ENCODE peak calls at places on chromosomes 5 and 9, in nine cellular contexts. R, K, S, M, J, A, Q, G and U are unnamed samples. For H3K36me3, the result is how much of the 10 kb centered on the place peaks cover.

GRCh38 chr9:127307802-127308201 is 43.2 kb downstream of the GARNL3 start:
- DNase-seq in A (no peak), G (no peak), R (no peak), K (no peak), Q (no peak), J (no peak), S (no peak), M (no peak), U (no peak)

GRCh38 chr9:127451681-127452480 is 571 bp downstream of the LRSAM1 start:
- DNase-seq in K (peak), J (peak), G (peak), R (peak), M (peak), A (peak), S (peak), Q (peak), U (peak)

GRCh38 chr9:136497916-136498695 is 15.3 kb upstream of the SEC16A start:
- DNase-seq in M (no peak), G (no peak), Q (no peak), A (no peak), J (no peak), R (no peak), S (no peak), K (no peak), U (no peak)

GRCh38 chr5:3197699-3198098 is 397.9 kb upstream of the IRX1 start:
- DNase-seq in Q (no peak), J (no peak), M (no peak), R (no peak), S (no peak), K (no peak), G (no peak), A (no peak), U (no peak)

GRCh38 chr9:106893088-106893487 is 30.1 kb downstream of the ZNF462 start:
- DNase-seq in A (no peak), G (no peak), R (no peak), K (no peak), Q (no peak), M (no peak), J (no peak), S (no peak), U (no peak)

GRCh38 chr9:128899566-128900322 is 17.8 kb downstream of the LRRC8A start:
- DNase-seq in M (no peak), R (no peak), S (no peak), Q (no peak), K (no peak), J (peak), A (peak), G (no peak), U (no peak)

GRCh38 chr5:116914869-116915504 is 340.4 kb upstream of the SEMA6A start:
- DNase-seq in K (no peak), A (no peak), S (no peak), J (no peak), M (no peak), G (no peak), Q (no peak), R (no peak), U (no peak)

GRCh38 chr5:173517648-173518047 is 98.8 kb downstream of the BOD1 start:
- DNase-seq in J (no peak), R (no peak), S (no peak), A (no peak), K (no peak), Q (no peak), M (no peak), G (no peak), U (no peak)

GRCh38 chr5:158910782-158911692 is 188.7 kb downstream of the EBF1 start:
- DNase-seq in K (no peak), S (no peak), R (no peak), A (no peak), Q (no peak), G (no peak), J (no peak), M (no peak), U (peak)

GRCh38 chr9:90107021-90107771 is 502.4 kb downstream of the GADD45G start:
- DNase-seq in R (no peak), A (no peak), Q (peak), G (peak), M (peak), K (no peak), S (no peak), J (no peak), U (no peak)

GRCh38 chr5:89069591-89069990 is 186.6 kb upstream of the MEF2C start:
- DNase-seq in J (no peak), K (no peak), M (no peak), Q (no peak), S (no peak), R (no peak), A (no peak), G (no peak), U (no peak)

GRCh38 chr5:149870697-149871096 is 73.9 kb downstream of the PDE6A start:
- DNase-seq in S (no peak), K (no peak), A (no peak), R (no peak), G (no peak), Q (no peak), J (no peak), M (no peak), U (no peak)

GRCh38 chr5:33679791-33680190 is 212.0 kb downstream of the ADAMTS12 start:
- DNase-seq in K (no peak), R (no peak), G (no peak), A (no peak), J (no peak), Q (no peak), M (no peak), S (no peak), U (no peak)

GRCh38 chr5:141657937-141658545 is 6.8 kb upstream of the FCHSD1 start:
- DNase-seq in Q (no peak), S (no peak), M (no peak), R (peak), G (no peak), J (no peak), K (no peak), A (no peak), U (peak)

GRCh38 chr5:6633469-6634326 is 458 bp downstream of the SRD5A1 start:
- DNase-seq in A (no peak), Q (peak), S (peak), J (no peak), R (no peak), G (no peak), M (peak), K (peak), U (no peak)

GRCh38 chr5:91070761-91071429 is 312.2 kb downstream of the ARRDC3 start:
- DNase-seq in S (no peak), G (no peak), J (no peak), M (no peak), K (no peak), A (no peak), R (no peak), Q (no peak), U (no peak)

DNA sequence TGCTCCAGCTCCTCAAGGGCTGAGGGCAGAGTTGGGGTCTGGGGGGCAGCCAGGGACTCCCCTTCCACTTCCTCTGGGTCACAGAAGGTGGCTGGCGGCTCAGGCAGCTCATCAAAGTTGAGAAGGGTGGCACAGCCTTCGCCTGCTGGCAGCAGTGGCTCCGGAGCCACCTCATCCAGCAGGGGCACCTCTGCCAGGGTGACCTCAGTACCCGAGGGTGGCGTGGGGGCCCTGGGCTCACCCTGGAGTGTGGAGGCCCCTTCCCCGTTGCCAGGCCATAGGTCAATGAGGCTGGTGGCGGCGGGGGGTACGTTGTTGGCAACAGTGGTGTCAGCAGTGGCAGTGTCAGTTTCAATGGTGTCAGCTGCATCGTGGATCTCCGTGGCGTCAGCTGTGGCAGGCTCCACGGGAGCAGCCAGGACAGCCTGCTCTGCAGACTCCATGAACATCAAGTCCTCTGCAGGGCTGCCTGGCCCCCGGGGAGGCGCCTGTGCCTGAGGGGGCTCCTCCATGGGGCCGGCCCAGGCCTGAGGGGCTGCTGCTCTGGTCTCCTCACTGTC is 11.6 kb downstream of the PRR7 start:
- DNase-seq in G (no peak), S (no peak), J (no peak), R (peak), Q (no peak), M (no peak), A (no peak), K (no peak), U (no peak)
- H3K36me3 ChIP-seq in G (under half), S (under half), J (under half), R (under half), Q (under half), M (under half), A (under half), K (under half), U (under half)

GRCh38 chr9:134837529-134837928 is 43.1 kb upstream of the FCN2 start:
- DNase-seq in S (no peak), J (no peak), Q (no peak), G (no peak), A (no peak), K (no peak), M (no peak), R (no peak), U (no peak)

GRCh38 chr9:134840511-134840910 is 40.1 kb upstream of the FCN2 start:
- DNase-seq in Q (no peak), G (no peak), J (no peak), S (no peak), R (no peak), M (no peak), K (no peak), A (no peak), U (no peak)

GRCh38 chr9:134836406-134836970 is 44.1 kb upstream of the FCN2 start:
- DNase-seq in J (no peak), G (no peak), S (no peak), M (no peak), K (no peak), Q (no peak), R (no peak), A (no peak), U (no peak)

GRCh38 chr9:134839441-134840125 is 41.0 kb upstream of the FCN2 start:
- DNase-seq in K (no peak), M (no peak), S (no peak), Q (no peak), J (no peak), A (no peak), G (no peak), R (no peak), U (no peak)

DNA sequence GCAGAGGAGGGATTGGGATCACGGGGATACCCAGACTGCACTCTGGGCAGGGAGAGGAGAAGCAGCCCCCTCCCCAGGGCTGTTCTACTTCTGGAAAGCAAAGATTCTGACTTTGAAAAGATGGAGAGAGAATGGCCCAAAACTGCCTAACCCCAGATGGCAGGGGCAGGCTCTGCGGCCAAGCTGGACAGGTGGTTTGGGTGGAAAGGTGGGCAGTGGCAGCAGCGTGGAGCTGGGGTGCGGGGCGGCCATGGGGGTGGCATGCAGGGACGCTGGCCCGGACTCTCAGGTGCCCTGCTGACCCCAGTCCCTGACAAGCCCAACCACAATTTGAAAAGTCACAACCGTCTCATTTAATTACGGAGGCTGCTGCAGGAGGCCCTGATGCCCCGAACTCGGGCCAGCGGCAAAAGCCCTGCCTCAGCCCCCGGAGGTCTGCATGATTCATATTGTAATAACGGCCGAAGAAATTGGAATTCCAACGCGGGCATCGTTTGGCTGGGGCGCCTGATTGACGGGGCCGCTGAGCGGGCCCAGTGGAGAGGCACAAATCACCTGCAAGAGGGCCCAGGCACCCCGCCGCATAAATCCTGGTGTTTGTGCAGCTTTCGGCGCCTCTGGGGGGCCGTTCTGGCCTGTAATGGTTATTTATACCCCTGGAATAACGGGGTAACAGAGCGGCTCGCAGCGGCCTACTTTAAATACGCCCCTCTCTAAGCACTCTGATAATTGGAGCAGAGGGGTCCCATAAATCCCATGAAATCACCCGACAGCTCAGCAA is 41.8 kb upstream of the FCN2 start:
- DNase-seq in S (no peak), G (no peak), Q (no peak), M (no peak), K (no peak), A (no peak), R (no peak), J (no peak), U (no peak)
- H3K36me3 ChIP-seq in S (under half), G (under half), Q (under half), M (under half), K (under half), A (under half), R (under half), J (under half), U (under half)

GRCh38 chr5:66039701-66040100 is 104.4 kb upstream of the SREK1 start:
- DNase-seq in A (no peak), M (no peak), K (no peak), R (no peak), Q (no peak), G (no peak), J (no peak), S (no peak), U (no peak)

GRCh38 chr5:66041612-66042011 is 102.5 kb upstream of the SREK1 start:
- DNase-seq in S (no peak), K (no peak), R (no peak), A (no peak), J (no peak), Q (no peak), M (no peak), G (no peak), U (no peak)
- H3K36me3 ChIP-seq in S (under half), K (under half), R (half or more), A (under half), J (half or more), Q (under half), M (under half), G (under half), U (under half)

GRCh38 chr9:33273972-33274328 is 9.1 kb downstream of the CHMP5 start:
- DNase-seq in R (no peak), A (no peak), K (no peak), S (no peak), G (no peak), Q (no peak), J (no peak), M (no peak), U (no peak)
- H3K36me3 ChIP-seq in R (half or more), A (under half), K (under half), S (under half), G (under half), Q (under half), J (half or more), M (under half), U (under half)

GRCh38 chr5:123599171-123599570 is 87.2 kb downstream of the CSNK1G3 start:
- DNase-seq in R (no peak), A (no peak), M (no peak), S (no peak), G (no peak), K (no peak), Q (no peak), J (no peak), U (no peak)
- H3K36me3 ChIP-seq in R (under half), A (under half), M (under half), S (under half), G (under half), K (under half), Q (under half), J (under half), U (under half)

DNA sequence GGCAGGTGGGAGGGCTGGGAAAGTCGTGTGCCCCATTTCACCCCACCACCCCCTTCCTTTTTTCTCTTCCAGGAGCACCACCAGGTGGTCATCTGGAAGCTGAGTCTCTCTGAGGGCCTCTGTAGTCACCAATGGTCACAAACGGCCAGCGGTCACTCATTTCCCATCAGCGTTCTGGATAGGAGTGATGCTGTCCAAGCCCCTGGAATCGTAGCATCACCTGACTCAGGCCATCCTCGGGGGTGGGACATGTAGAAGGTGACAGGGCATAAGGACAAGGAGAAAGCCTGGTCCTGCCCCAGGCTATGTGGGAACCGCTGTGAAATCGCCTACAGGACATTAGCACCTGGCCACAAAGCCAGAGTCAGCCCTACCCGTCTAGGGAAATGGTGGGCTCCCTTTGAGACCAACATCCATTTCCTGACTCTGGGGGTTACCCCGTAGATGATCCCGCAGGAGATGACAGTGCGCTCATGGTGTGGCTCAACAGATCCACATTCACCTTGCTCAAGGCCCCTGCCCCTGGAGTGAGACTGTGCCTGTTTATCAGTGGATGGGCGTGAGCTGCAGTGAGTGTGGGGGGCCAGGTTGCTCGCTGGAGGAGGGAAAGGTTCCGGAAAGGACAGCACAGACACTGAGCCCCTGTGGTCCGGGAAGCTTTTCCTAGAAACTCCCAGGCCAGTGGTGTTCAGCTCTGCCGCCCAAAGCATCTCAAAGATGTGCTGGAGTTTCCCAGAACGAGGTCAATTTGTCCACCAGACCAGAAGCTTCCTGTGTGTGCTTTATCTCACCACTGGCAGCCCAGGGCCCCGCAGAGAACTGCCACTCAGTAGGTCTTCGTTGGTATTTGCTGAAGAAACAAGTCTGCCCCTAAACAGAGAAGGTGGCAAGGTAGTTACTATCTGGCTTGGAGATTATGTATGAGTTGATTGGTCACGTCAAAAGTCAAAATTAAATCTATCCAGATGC is 61.1 kb upstream of the UNC5A start:
- DNase-seq in M (no peak), G (no peak), Q (peak), J (no peak), R (peak), K (no peak), S (no peak), A (no peak), U (no peak)
- H3K36me3 ChIP-seq in M (under half), G (under half), Q (under half), J (under half), R (under half), K (under half), S (under half), A (under half), U (under half)

DNA sequence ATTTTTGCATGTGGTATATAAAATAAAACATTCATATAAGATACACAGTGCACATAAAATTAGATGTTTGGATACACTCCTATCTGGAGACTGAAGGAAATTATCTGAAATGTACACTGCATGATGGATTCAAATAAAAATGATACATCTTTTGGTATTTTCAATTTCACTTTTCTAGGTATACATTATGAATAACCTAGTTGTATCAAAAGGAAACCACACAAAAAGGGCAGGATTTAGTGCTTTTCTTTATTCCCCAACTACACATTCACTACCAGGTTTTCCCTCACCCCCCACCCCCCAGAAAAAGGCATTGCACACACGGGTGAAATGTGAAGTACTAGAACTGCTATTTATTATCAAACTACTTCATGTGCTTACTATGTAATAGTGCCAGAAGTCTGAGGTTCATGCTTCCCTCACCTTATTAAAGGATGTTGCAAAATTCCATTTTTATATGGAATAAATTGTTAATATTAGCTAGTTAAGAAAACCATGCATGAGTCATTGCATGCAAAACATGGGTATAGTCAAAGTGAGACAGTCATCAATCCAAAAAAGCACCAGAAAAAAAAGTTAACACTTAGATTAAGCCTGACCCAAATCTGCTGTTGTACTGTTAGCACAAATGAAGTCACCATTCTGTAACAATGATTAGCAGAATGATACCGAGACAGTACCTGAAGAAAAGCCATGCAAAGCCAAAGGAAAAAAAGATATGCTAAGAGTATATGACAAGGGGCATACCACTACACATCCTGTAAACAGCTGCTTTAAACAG is 49.3 kb downstream of the PKD2L2 start:
- DNase-seq in J (no peak), R (no peak), M (no peak), Q (no peak), G (no peak), A (no peak), K (no peak), S (no peak), U (no peak)
- H3K36me3 ChIP-seq in J (half or more), R (half or more), M (under half), Q (under half), G (under half), A (under half), K (under half), S (under half), U (under half)

GRCh38 chr5:1479581-1480188 is 34.4 kb upstream of the SLC6A3 start:
- DNase-seq in J (peak), A (peak), G (peak), R (no peak), S (peak), K (no peak), Q (no peak), M (no peak), U (peak)

GRCh38 chr5:1476967-1477310 is 31.7 kb upstream of the SLC6A3 start:
- DNase-seq in S (no peak), R (peak), Q (no peak), M (no peak), J (no peak), G (no peak), A (no peak), K (no peak), U (peak)

GRCh38 chr5:1477341-1477740 is 32.1 kb upstream of the SLC6A3 start:
- DNase-seq in Q (peak), M (no peak), A (peak), J (no peak), R (peak), K (peak), G (no peak), S (peak), U (no peak)

GRCh38 chr5:1479066-1479465 is 33.8 kb upstream of the SLC6A3 start:
- DNase-seq in M (no peak), R (no peak), Q (no peak), G (no peak), A (no peak), S (no peak), J (no peak), K (no peak), U (no peak)

GRCh38 chr5:1478333-1478732 is 33.1 kb upstream of the SLC6A3 start:
- DNase-seq in A (peak), K (no peak), S (peak), R (no peak), Q (no peak), G (no peak), M (no peak), J (no peak), U (no peak)
- H3K36me3 ChIP-seq in A (under half), K (under half), S (under half), R (half or more), Q (under half), G (under half), M (under half), J (under half), U (half or more)

GRCh38 chr9:130882696-130883225 is 13.9 kb downstream of the QRFP start:
- DNase-seq in J (no peak), K (no peak), A (no peak), R (no peak), G (no peak), Q (no peak), M (no peak), S (no peak), U (no peak)
- H3K36me3 ChIP-seq in J (under half), K (under half), A (under half), R (half or more), G (under half), Q (under half), M (under half), S (under half), U (under half)